ENCODE peak calls at places on chromosomes 5 and 9, in ten cellular contexts. One of them, this sample, is unnamed.

GRCh38 chr5:154418344-154418820 is 27.4 kb upstream of the SAP30L start:
- DNase-seq in globus pallidus: no peak
- DNase-seq in Daoy: no peak
- DNase-seq in cardiac muscle cell: no peak
- DNase-seq in stimulated activated CD8-positive, alpha-beta memory T cell treated with anti-CD3 and anti-CD28 coated beads, Interleukin-7, amount 100 ng/mL, for 1 hour: no peak
- DNase-seq in AG04450: no peak
- DNase-seq in T-helper 9 cell: no peak
- DNase-seq in mesendoderm: peak
- DNase-seq in lung microvascular endothelial cell: no peak
- DNase-seq in NCI-H1092 treated with DMSO at 0.1 percent for 48 hours: peak
- DNase-seq in this sample: no peak

GRCh38 chr9:97895695-97896332 is 26.5 kb downstream of the TRMO start:
- DNase-seq in lung microvascular endothelial cell: peak
- DNase-seq in globus pallidus: no peak
- DNase-seq in mesendoderm: peak
- DNase-seq in AG04450: no peak
- DNase-seq in stimulated activated CD8-positive, alpha-beta memory T cell treated with anti-CD3 and anti-CD28 coated beads, Interleukin-7, amount 100 ng/mL, for 1 hour: no peak
- DNase-seq in Daoy: peak
- DNase-seq in NCI-H1092 treated with DMSO at 0.1 percent for 48 hours: no peak
- DNase-seq in T-helper 9 cell: no peak
- DNase-seq in cardiac muscle cell: no peak
- DNase-seq in this sample: peak

GRCh38 chr9:89185980-89186379 is 7.4 kb upstream of the SHC3 start:
- DNase-seq in Daoy: peak
- DNase-seq in stimulated activated CD8-positive, alpha-beta memory T cell treated with anti-CD3 and anti-CD28 coated beads, Interleukin-7, amount 100 ng/mL, for 1 hour: no peak
- DNase-seq in globus pallidus: no peak
- DNase-seq in AG04450: no peak
- DNase-seq in mesendoderm: peak
- DNase-seq in NCI-H1092 treated with DMSO at 0.1 percent for 48 hours: no peak
- DNase-seq in T-helper 9 cell: no peak
- DNase-seq in lung microvascular endothelial cell: no peak
- DNase-seq in cardiac muscle cell: peak
- DNase-seq in this sample: peak

GRCh38 chr5:42811591-42812392 is at the start of gene SELENOP:
- DNase-seq in cardiac muscle cell: peak
- DNase-seq in globus pallidus: peak
- DNase-seq in AG04450: no peak
- DNase-seq in lung microvascular endothelial cell: peak
- DNase-seq in NCI-H1092 treated with DMSO at 0.1 percent for 48 hours: no peak
- DNase-seq in Daoy: no peak
- DNase-seq in stimulated activated CD8-positive, alpha-beta memory T cell treated with anti-CD3 and anti-CD28 coated beads, Interleukin-7, amount 100 ng/mL, for 1 hour: no peak
- DNase-seq in T-helper 9 cell: no peak
- DNase-seq in mesendoderm: peak
- DNase-seq in this sample: no peak

GRCh38 chr5:9212605-9213004 is 333.3 kb downstream of the SEMA5A start:
- DNase-seq in lung microvascular endothelial cell: no peak
- DNase-seq in stimulated activated CD8-positive, alpha-beta memory T cell treated with anti-CD3 and anti-CD28 coated beads, Interleukin-7, amount 100 ng/mL, for 1 hour: no peak
- DNase-seq in globus pallidus: no peak
- DNase-seq in Daoy: no peak
- DNase-seq in cardiac muscle cell: no peak
- DNase-seq in mesendoderm: no peak
- DNase-seq in AG04450: no peak
- DNase-seq in NCI-H1092 treated with DMSO at 0.1 percent for 48 hours: no peak
- DNase-seq in T-helper 9 cell: no peak
- DNase-seq in this sample: no peak

GRCh38 chr9:120882935-120883607 is 6.1 kb upstream of the PHF19 start:
- DNase-seq in cardiac muscle cell: no peak
- DNase-seq in lung microvascular endothelial cell: no peak
- DNase-seq in AG04450: no peak
- DNase-seq in globus pallidus: no peak
- DNase-seq in NCI-H1092 treated with DMSO at 0.1 percent for 48 hours: no peak
- DNase-seq in Daoy: no peak
- DNase-seq in stimulated activated CD8-positive, alpha-beta memory T cell treated with anti-CD3 and anti-CD28 coated beads, Interleukin-7, amount 100 ng/mL, for 1 hour: no peak
- DNase-seq in mesendoderm: no peak
- DNase-seq in T-helper 9 cell: no peak
- DNase-seq in this sample: no peak

GRCh38 chr5:45262061-45262590 is 434.1 kb downstream of the HCN1 start:
- DNase-seq in AG04450: no peak
- DNase-seq in T-helper 9 cell: no peak
- DNase-seq in mesendoderm: no peak
- DNase-seq in cardiac muscle cell: no peak
- DNase-seq in lung microvascular endothelial cell: no peak
- DNase-seq in stimulated activated CD8-positive, alpha-beta memory T cell treated with anti-CD3 and anti-CD28 coated beads, Interleukin-7, amount 100 ng/mL, for 1 hour: no peak
- DNase-seq in NCI-H1092 treated with DMSO at 0.1 percent for 48 hours: no peak
- DNase-seq in globus pallidus: no peak
- DNase-seq in Daoy: no peak
- DNase-seq in this sample: no peak

GRCh38 chr5:75335952-75336624 is 932 bp upstream of the HMGCR start:
- DNase-seq in cardiac muscle cell: peak
- DNase-seq in mesendoderm: peak
- DNase-seq in stimulated activated CD8-positive, alpha-beta memory T cell treated with anti-CD3 and anti-CD28 coated beads, Interleukin-7, amount 100 ng/mL, for 1 hour: no peak
- DNase-seq in AG04450: peak
- DNase-seq in T-helper 9 cell: peak
- DNase-seq in NCI-H1092 treated with DMSO at 0.1 percent for 48 hours: peak
- DNase-seq in globus pallidus: peak
- DNase-seq in lung microvascular endothelial cell: peak
- DNase-seq in Daoy: peak
- DNase-seq in this sample: peak

GRCh38 chr9:26292943-26293342 is 599.7 kb downstream of the CAAP1 start:
- DNase-seq in globus pallidus: no peak
- DNase-seq in stimulated activated CD8-positive, alpha-beta memory T cell treated with anti-CD3 and anti-CD28 coated beads, Interleukin-7, amount 100 ng/mL, for 1 hour: no peak
- DNase-seq in AG04450: no peak
- DNase-seq in cardiac muscle cell: no peak
- DNase-seq in NCI-H1092 treated with DMSO at 0.1 percent for 48 hours: peak
- DNase-seq in mesendoderm: no peak
- DNase-seq in T-helper 9 cell: no peak
- DNase-seq in Daoy: no peak
- DNase-seq in lung microvascular endothelial cell: no peak
- DNase-seq in this sample: no peak

GRCh38 chr5:71757590-71758543 is 38.8 kb downstream of the CARTPT start:
- DNase-seq in AG04450: peak
- DNase-seq in stimulated activated CD8-positive, alpha-beta memory T cell treated with anti-CD3 and anti-CD28 coated beads, Interleukin-7, amount 100 ng/mL, for 1 hour: no peak
- DNase-seq in NCI-H1092 treated with DMSO at 0.1 percent for 48 hours: peak
- DNase-seq in mesendoderm: peak
- DNase-seq in globus pallidus: peak
- DNase-seq in cardiac muscle cell: peak
- DNase-seq in lung microvascular endothelial cell: peak
- DNase-seq in T-helper 9 cell: no peak
- DNase-seq in Daoy: peak
- DNase-seq in this sample: peak

GRCh38 chr9:128053560-128053959 is 13.6 kb downstream of the NAIF1 start:
- DNase-seq in stimulated activated CD8-positive, alpha-beta memory T cell treated with anti-CD3 and anti-CD28 coated beads, Interleukin-7, amount 100 ng/mL, for 1 hour: no peak
- DNase-seq in Daoy: no peak
- DNase-seq in AG04450: no peak
- DNase-seq in mesendoderm: no peak
- DNase-seq in lung microvascular endothelial cell: no peak
- DNase-seq in T-helper 9 cell: no peak
- DNase-seq in NCI-H1092 treated with DMSO at 0.1 percent for 48 hours: no peak
- DNase-seq in globus pallidus: peak
- DNase-seq in cardiac muscle cell: no peak
- DNase-seq in this sample: no peak

GRCh38 chr5:134224905-134225779 is 731 bp downstream of the PPP2CA start:
- DNase-seq in stimulated activated CD8-positive, alpha-beta memory T cell treated with anti-CD3 and anti-CD28 coated beads, Interleukin-7, amount 100 ng/mL, for 1 hour: peak
- DNase-seq in T-helper 9 cell: peak
- DNase-seq in Daoy: peak
- DNase-seq in mesendoderm: peak
- DNase-seq in cardiac muscle cell: peak
- DNase-seq in lung microvascular endothelial cell: peak
- DNase-seq in AG04450: no peak
- DNase-seq in globus pallidus: peak
- DNase-seq in NCI-H1092 treated with DMSO at 0.1 percent for 48 hours: peak
- DNase-seq in this sample: peak

GRCh38 chr9:124282442-124283231 is 24.9 kb downstream of the NEK6 start:
- DNase-seq in globus pallidus: no peak
- DNase-seq in AG04450: no peak
- DNase-seq in mesendoderm: no peak
- DNase-seq in NCI-H1092 treated with DMSO at 0.1 percent for 48 hours: no peak
- DNase-seq in stimulated activated CD8-positive, alpha-beta memory T cell treated with anti-CD3 and anti-CD28 coated beads, Interleukin-7, amount 100 ng/mL, for 1 hour: no peak
- DNase-seq in lung microvascular endothelial cell: peak
- DNase-seq in T-helper 9 cell: no peak
- DNase-seq in cardiac muscle cell: no peak
- DNase-seq in Daoy: peak
- DNase-seq in this sample: peak

GRCh38 chr9:124179196-124180071 is 78.3 kb upstream of the NEK6 start:
- DNase-seq in stimulated activated CD8-positive, alpha-beta memory T cell treated with anti-CD3 and anti-CD28 coated beads, Interleukin-7, amount 100 ng/mL, for 1 hour: no peak
- DNase-seq in mesendoderm: no peak
- DNase-seq in lung microvascular endothelial cell: no peak
- DNase-seq in NCI-H1092 treated with DMSO at 0.1 percent for 48 hours: no peak
- DNase-seq in cardiac muscle cell: no peak
- DNase-seq in Daoy: no peak
- DNase-seq in globus pallidus: no peak
- DNase-seq in AG04450: no peak
- DNase-seq in T-helper 9 cell: no peak
- DNase-seq in this sample: no peak

GRCh38 chr9:95213102-95213501 is 104.4 kb downstream of the FANCC start:
- DNase-seq in mesendoderm: no peak
- DNase-seq in AG04450: no peak
- DNase-seq in cardiac muscle cell: no peak
- DNase-seq in T-helper 9 cell: no peak
- DNase-seq in stimulated activated CD8-positive, alpha-beta memory T cell treated with anti-CD3 and anti-CD28 coated beads, Interleukin-7, amount 100 ng/mL, for 1 hour: no peak
- DNase-seq in lung microvascular endothelial cell: no peak
- DNase-seq in globus pallidus: no peak
- DNase-seq in Daoy: no peak
- DNase-seq in NCI-H1092 treated with DMSO at 0.1 percent for 48 hours: no peak
- DNase-seq in this sample: no peak

GRCh38 chr5:157464518-157465171 is 4.6 kb downstream of the NIPAL4 start:
- DNase-seq in globus pallidus: no peak
- DNase-seq in cardiac muscle cell: no peak
- DNase-seq in mesendoderm: peak
- DNase-seq in lung microvascular endothelial cell: no peak
- DNase-seq in T-helper 9 cell: no peak
- DNase-seq in AG04450: peak
- DNase-seq in NCI-H1092 treated with DMSO at 0.1 percent for 48 hours: no peak
- DNase-seq in Daoy: peak
- DNase-seq in stimulated activated CD8-positive, alpha-beta memory T cell treated with anti-CD3 and anti-CD28 coated beads, Interleukin-7, amount 100 ng/mL, for 1 hour: no peak
- DNase-seq in this sample: peak

GRCh38 chr5:158482201-158482600 is 617.5 kb downstream of the EBF1 start:
- DNase-seq in mesendoderm: no peak
- DNase-seq in cardiac muscle cell: no peak
- DNase-seq in NCI-H1092 treated with DMSO at 0.1 percent for 48 hours: no peak
- DNase-seq in Daoy: peak
- DNase-seq in lung microvascular endothelial cell: no peak
- DNase-seq in AG04450: no peak
- DNase-seq in T-helper 9 cell: no peak
- DNase-seq in stimulated activated CD8-positive, alpha-beta memory T cell treated with anti-CD3 and anti-CD28 coated beads, Interleukin-7, amount 100 ng/mL, for 1 hour: no peak
- DNase-seq in globus pallidus: no peak
- DNase-seq in this sample: no peak

GRCh38 chr9:79651251-79651795 is 79.6 kb downstream of the TLE4 start:
- DNase-seq in mesendoderm: no peak
- DNase-seq in cardiac muscle cell: no peak
- DNase-seq in globus pallidus: no peak
- DNase-seq in lung microvascular endothelial cell: no peak
- DNase-seq in Daoy: no peak
- DNase-seq in AG04450: no peak
- DNase-seq in NCI-H1092 treated with DMSO at 0.1 percent for 48 hours: peak
- DNase-seq in stimulated activated CD8-positive, alpha-beta memory T cell treated with anti-CD3 and anti-CD28 coated beads, Interleukin-7, amount 100 ng/mL, for 1 hour: no peak
- DNase-seq in T-helper 9 cell: no peak
- DNase-seq in this sample: no peak

GRCh38 chr5:36494756-36495637 is 111.4 kb upstream of the SLC1A3 start:
- DNase-seq in lung microvascular endothelial cell: no peak
- DNase-seq in T-helper 9 cell: no peak
- DNase-seq in cardiac muscle cell: no peak
- DNase-seq in NCI-H1092 treated with DMSO at 0.1 percent for 48 hours: no peak
- DNase-seq in globus pallidus: peak
- DNase-seq in stimulated activated CD8-positive, alpha-beta memory T cell treated with anti-CD3 and anti-CD28 coated beads, Interleukin-7, amount 100 ng/mL, for 1 hour: no peak
- DNase-seq in AG04450: no peak
- DNase-seq in mesendoderm: no peak
- DNase-seq in Daoy: peak
- DNase-seq in this sample: no peak

GRCh38 chr9:69555802-69556201 is 116.4 kb downstream of the APBA1 start:
- DNase-seq in Daoy: no peak
- DNase-seq in globus pallidus: no peak
- DNase-seq in mesendoderm: no peak
- DNase-seq in AG04450: no peak
- DNase-seq in stimulated activated CD8-positive, alpha-beta memory T cell treated with anti-CD3 and anti-CD28 coated beads, Interleukin-7, amount 100 ng/mL, for 1 hour: no peak
- DNase-seq in lung microvascular endothelial cell: no peak
- DNase-seq in T-helper 9 cell: no peak
- DNase-seq in cardiac muscle cell: no peak
- DNase-seq in NCI-H1092 treated with DMSO at 0.1 percent for 48 hours: no peak
- DNase-seq in this sample: no peak

GRCh38 chr9:1274334-1274733 is 224.2 kb downstream of the DMRT2 start:
- DNase-seq in globus pallidus: no peak
- DNase-seq in stimulated activated CD8-positive, alpha-beta memory T cell treated with anti-CD3 and anti-CD28 coated beads, Interleukin-7, amount 100 ng/mL, for 1 hour: no peak
- DNase-seq in Daoy: no peak
- DNase-seq in lung microvascular endothelial cell: no peak
- DNase-seq in cardiac muscle cell: no peak
- DNase-seq in AG04450: no peak
- DNase-seq in NCI-H1092 treated with DMSO at 0.1 percent for 48 hours: no peak
- DNase-seq in T-helper 9 cell: no peak
- DNase-seq in mesendoderm: no peak
- DNase-seq in this sample: no peak

This sample was measured in dermis blood vessel endothelial cell.